ENCODE peak calls at places on chromosomes 7 and 10, in seven cellular contexts. D is pancreas; S is tibial artery; L is cardiac muscle cell; R is endodermal cell; Q is fibroblast of lung; P is CD4-positive, CD25-positive, alpha-beta regulatory T cell. A is an unnamed sample.
A peak's percentile ranks its signal among the peaks of the same experiment; 100 is the strongest.

GRCh38 chr7:47227762-47228177 is 354.1 kb downstream of the TNS3 start:
- DNase-seq in D (no peak), S (no peak), L (peak; percentile 52), R (no peak), Q (peak; percentile 87), P (no peak), A (peak; percentile 29)

GRCh38 chr7:27873981-27874957 is 134.3 kb downstream of the TAX1BP1 start:
- DNase-seq in D (peak; percentile 96), S (peak; percentile 87), L (peak; percentile 63), R (no peak), Q (peak; percentile 34), P (no peak), A (no peak)

GRCh38 chr7:23696916-23697441 is 13.0 kb upstream of the STK31 start:
- DNase-seq in D (peak; percentile 53), S (peak; percentile 71), L (peak; percentile 72), R (peak; percentile 94), Q (peak; percentile 63), P (peak; percentile 43), A (peak; percentile 46)

GRCh38 chr10:33621143-33621542 is 286.7 kb upstream of the NRP1 start:
- DNase-seq in D (no peak), S (no peak), L (no peak), R (no peak), Q (no peak), P (no peak), A (no peak)

GRCh38 chr10:27744478-27745379 is 890 bp downstream of the MKX start:
- DNase-seq in D (peak; percentile 82), S (peak; percentile 83), L (peak; percentile 29), R (no peak), Q (peak; percentile 38), P (peak; percentile 30), A (peak; percentile 25)

GRCh38 chr7:147311332-147311731 is 1194.7 kb downstream of the CNTNAP2 start:
- DNase-seq in D (no peak), S (no peak), L (peak; percentile 0), R (no peak), Q (no peak), P (no peak), A (no peak)

GRCh38 chr10:89985446-89985845 is 284.1 kb downstream of the KIF20B start:
- DNase-seq in D (no peak), S (no peak), L (no peak), R (no peak), Q (no peak), P (no peak), A (no peak)

GRCh38 chr10:132868995-132869394 is 73.4 kb downstream of the CFAP46 start:
- DNase-seq in D (peak; percentile 39), S (peak; percentile 41), L (no peak), R (peak; percentile 29), Q (no peak), P (no peak), A (no peak)

GRCh38 chr10:132817701-132818211 is 31.8 kb upstream of the NKX6-2 start:
- DNase-seq in D (no peak), S (peak; percentile 49), L (no peak), R (peak; percentile 28), Q (no peak), P (no peak), A (no peak)

GRCh38 chr7:14158111-14158510 is 168.6 kb upstream of the ETV1 start:
- DNase-seq in D (no peak), S (no peak), L (no peak), R (no peak), Q (no peak), P (no peak), A (no peak)

GRCh38 chr7:20172736-20173334 is 44.3 kb downstream of the MACC1 start:
- DNase-seq in D (no peak), S (peak; percentile 72), L (peak; percentile 77), R (peak; percentile 94), Q (peak; percentile 64), P (no peak), A (no peak)

GRCh38 chr10:43930777-43931176 is 282.1 kb upstream of the ZNF32 start:
- DNase-seq in D (no peak), S (no peak), L (no peak), R (peak; percentile 22), Q (no peak), P (no peak), A (no peak)

GRCh38 chr7:96040250-96040772 is 268.0 kb downstream of the DYNC1I1 start:
- DNase-seq in D (no peak), S (no peak), L (no peak), R (no peak), Q (no peak), P (no peak), A (no peak)

GRCh38 chr10:93199221-93199681 is 125.6 kb downstream of the CYP26A1 start:
- DNase-seq in D (no peak), S (peak; percentile 84), L (peak; percentile 80), R (peak; percentile 73), Q (peak; percentile 54), P (no peak), A (no peak)

DNA sequence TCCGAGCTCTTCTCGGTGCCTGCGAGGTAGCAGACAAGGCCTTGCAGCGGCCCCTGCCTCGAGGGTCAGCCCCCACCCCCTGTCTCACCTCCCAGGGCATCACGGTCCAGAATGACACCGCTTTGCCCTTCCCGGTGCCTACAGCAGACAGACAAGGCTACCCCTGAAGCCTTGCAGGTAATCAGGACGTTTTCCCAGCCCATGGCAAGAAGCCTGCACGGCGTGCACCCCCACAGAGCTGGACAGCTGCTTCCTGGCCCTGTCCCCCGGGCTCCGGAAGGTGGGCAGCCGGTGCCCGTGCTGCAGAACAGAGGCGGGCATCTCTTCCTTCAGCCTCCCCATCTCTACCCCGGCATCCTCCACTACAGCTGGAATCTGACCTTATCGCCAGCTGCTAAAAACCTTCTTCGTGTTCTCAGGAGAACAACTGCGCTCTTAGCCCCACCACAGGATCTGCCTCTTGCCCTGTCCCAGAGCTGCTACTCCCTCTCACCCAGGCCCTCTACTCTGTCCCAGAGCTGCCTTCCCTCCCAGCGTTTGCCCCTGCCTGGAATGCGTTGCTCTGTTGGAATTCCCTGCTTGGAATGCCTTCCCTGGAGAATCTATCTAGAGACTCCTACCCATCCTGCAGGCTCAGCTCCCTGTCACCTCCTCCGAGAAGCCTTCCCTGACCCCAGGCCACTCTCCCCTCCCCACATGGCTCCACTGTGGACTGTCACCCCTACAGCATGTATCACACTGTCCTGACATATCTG is 4.7 kb downstream of the MYL10 start:
- DNase-seq in D (no peak), S (no peak), L (no peak), R (peak; percentile 91), Q (no peak), P (no peak), A (no peak)
- H3K4me3 ChIP-seq in D (no peak overlapping the region), S (no peak overlapping the region), L (no peak overlapping the region), R (no peak overlapping the region), Q (no peak overlapping the region), P (no peak overlapping the region), A (no peak overlapping the region)

DNA sequence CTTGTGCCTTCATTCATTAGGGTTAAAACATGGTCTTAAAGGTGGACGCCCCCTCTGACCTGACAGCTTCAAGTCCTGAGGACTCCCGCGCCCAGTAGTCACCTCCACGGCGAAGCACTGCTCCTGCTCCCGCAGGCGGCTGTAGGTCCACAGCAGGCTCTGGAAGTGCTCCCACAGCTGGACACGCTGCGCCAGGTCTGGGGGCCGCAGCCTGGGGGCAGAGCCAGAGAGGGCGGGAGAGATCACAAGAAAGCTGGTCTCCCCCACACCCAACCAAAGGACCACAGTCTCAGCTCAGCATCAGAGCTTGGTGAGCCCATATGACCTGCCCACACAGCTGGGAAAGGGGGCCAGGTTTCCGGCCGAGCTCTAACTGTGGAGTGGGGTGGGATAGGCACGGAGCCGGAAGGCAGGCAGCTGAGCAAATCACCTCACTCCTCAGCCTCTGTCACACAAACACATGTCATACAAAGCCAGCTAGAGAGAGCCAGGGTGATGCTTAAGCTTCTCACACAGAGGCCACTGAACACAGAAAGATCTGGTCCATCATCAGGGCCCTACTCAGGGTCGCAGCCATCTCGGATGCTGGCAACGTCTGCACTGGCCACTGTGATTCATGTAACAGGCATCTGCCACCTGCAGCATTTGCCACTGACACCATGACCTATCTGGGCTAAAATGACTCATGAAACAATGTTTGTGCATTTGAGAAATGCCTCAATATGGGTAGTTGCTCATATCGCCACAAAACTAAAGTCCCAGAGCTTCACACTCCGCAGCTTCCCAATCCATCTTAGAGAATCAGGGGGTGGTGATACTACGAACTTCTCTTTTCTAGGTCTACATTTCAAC is 12.6 kb downstream of the HPS1 start:
- DNase-seq in D (peak; percentile 51), S (no peak), L (no peak), R (no peak), Q (peak; percentile 62), P (no peak), A (no peak)
- H3K36me3 ChIP-seq in D (peaks cover 18% of the 10 kb centered on the region), S (peaks cover 71% of the 10 kb centered on the region), L (peaks cover 17% of the 10 kb centered on the region), R (peaks cover 66% of the 10 kb centered on the region), Q (peaks cover 31% of the 10 kb centered on the region), P (peaks cover 78% of the 10 kb centered on the region), A (peaks cover 47% of the 10 kb centered on the region)

GRCh38 chr7:26372738-26373137 is 81.1 kb downstream of the SNX10 start:
- DNase-seq in D (no peak), S (no peak), L (no peak), R (no peak), Q (no peak), P (no peak), A (no peak)

GRCh38 chr7:26379711-26380110 is 88.0 kb downstream of the SNX10 start:
- DNase-seq in D (no peak), S (no peak), L (no peak), R (no peak), Q (peak; percentile 14), P (no peak), A (no peak)

GRCh38 chr7:26374665-26375373 is 83.2 kb downstream of the SNX10 start:
- DNase-seq in D (no peak), S (no peak), L (no peak), R (no peak), Q (no peak), P (no peak), A (no peak)

GRCh38 chr7:26375604-26376207 is 84.0 kb downstream of the SNX10 start:
- DNase-seq in D (no peak), S (no peak), L (no peak), R (no peak), Q (no peak), P (no peak), A (no peak)

GRCh38 chr7:26376208-26376917 is 84.7 kb downstream of the SNX10 start:
- DNase-seq in D (peak; percentile 88), S (no peak), L (no peak), R (peak; percentile 92), Q (no peak), P (peak; percentile 17), A (peak; percentile 52)
- H3K27me3 ChIP-seq in D (no peaks in the 10 kb centered on the region), S (peaks cover 92% of the 10 kb centered on the region), L (peaks cover 24% of the 10 kb centered on the region), R (peaks cover 32% of the 10 kb centered on the region), Q (peaks cover 14% of the 10 kb centered on the region), P (peaks cover 11% of the 10 kb centered on the region), A (no peaks in the 10 kb centered on the region)

DNA sequence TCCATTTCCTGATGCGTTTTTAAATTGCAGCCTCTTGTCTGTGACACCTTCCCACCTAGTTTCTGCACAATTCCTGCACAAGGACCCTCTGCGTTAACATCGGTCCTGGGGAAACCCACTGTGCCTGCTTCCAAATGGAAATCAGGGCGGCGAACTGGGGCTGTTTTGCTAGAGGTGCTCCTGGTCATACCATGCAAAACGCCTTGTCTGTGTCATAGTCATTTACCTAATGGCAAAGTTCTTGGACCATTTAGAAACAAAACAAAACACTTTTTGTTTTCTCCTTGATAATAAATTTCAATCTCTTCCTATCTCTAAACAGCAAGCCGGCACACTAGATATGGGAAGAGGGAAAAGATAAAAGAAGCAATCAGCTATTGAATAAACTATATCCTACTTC is 206.9 kb upstream of the KLF14 start:
- DNase-seq in D (no peak), S (no peak), L (no peak), R (no peak), Q (peak; percentile 39), P (no peak), A (no peak)
- H3K4me3 ChIP-seq in D (peak overlapping the region; percentile 33), S (peak overlapping the region; percentile 17), L (no peak overlapping the region), R (no peak overlapping the region), Q (peak overlapping the region; percentile 86), P (peak overlapping the region; percentile 95), A (no peak overlapping the region)

A was measured in GM06990.